ENCODE peak calls at places on chromosome 12, in ten cellular contexts. H is NCI-H1694 treated with DMSO at 0.1 percent for 48 hours; J is stimulated activated CD4-positive, alpha-beta T cell treated with anti-CD3 and anti-CD28 coated beads, TNF-alpha, amount 100 ng/mL, for 24 hours; D is stimulated activated CD8-positive, alpha-beta memory T cell treated with anti-CD3 and anti-CD28 coated beads, Interleukin-15, amount 100 ng/mL, for 4 hours; Z is HEK293T; E is kidney tubule cell; T is substantia nigra; M is HCEC 1CT; Q is M059J; Y is natural killer cell. A is an unnamed sample.

GRCh38 chr12:32139064-32139421 is 32.4 kb downstream of the BICD1 start:
- DNase-seq in H (peak), J (peak), D (no peak), Z (no peak), E (no peak), T (no peak), M (no peak), Q (peak), Y (no peak), A (peak)

GRCh38 chr12:128755565-128755964 is 68.2 kb downstream of the SLC15A4 start:
- DNase-seq in H (no peak), J (no peak), D (no peak), Z (no peak), E (peak), T (no peak), M (no peak), Q (peak), Y (no peak), A (no peak)

GRCh38 chr12:109542014-109542413 is 31.3 kb downstream of the MMAB start:
- DNase-seq in H (no peak), J (no peak), D (no peak), Z (no peak), E (peak), T (no peak), M (peak), Q (peak), Y (no peak), A (no peak)

GRCh38 chr12:131832393-131833231 is 4.4 kb downstream of the MMP17 start:
- DNase-seq in H (peak), J (no peak), D (no peak), Z (no peak), E (no peak), T (peak), M (peak), Q (peak), Y (no peak), A (peak)

GRCh38 chr12:130770413-130771028 is 54.4 kb upstream of the RIMBP2 start:
- DNase-seq in H (no peak), J (no peak), D (no peak), Z (no peak), E (no peak), T (no peak), M (no peak), Q (no peak), Y (no peak), A (no peak)

GRCh38 chr12:114430306-114430705 is 24.4 kb upstream of the TBX5 start:
- DNase-seq in H (no peak), J (no peak), D (no peak), Z (no peak), E (no peak), T (no peak), M (no peak), Q (peak), Y (no peak), A (no peak)

GRCh38 chr12:113030875-113031525 is 25.5 kb upstream of the DTX1 start:
- DNase-seq in H (peak), J (no peak), D (no peak), Z (peak), E (peak), T (peak), M (peak), Q (peak), Y (no peak), A (peak)

GRCh38 chr12:107144990-107145389 is 51.6 kb upstream of the CRY1 start:
- DNase-seq in H (no peak), J (no peak), D (no peak), Z (no peak), E (no peak), T (no peak), M (no peak), Q (peak), Y (no peak), A (no peak)

GRCh38 chr12:12896261-12896660 is 4.9 kb downstream of the GPRC5A start:
- DNase-seq in H (no peak), J (no peak), D (no peak), Z (no peak), E (peak), T (no peak), M (peak), Q (peak), Y (no peak), A (no peak)